ENCODE peak calls at places on chromosomes 5 and 9, in ten cellular contexts. One of them, this sample, is unnamed.
A peak's percentile ranks its signal among the peaks of the same experiment; 100 is the strongest.

GRCh38 chr5:119357815-119358559 is 2.2 kb downstream of the TNFAIP8 start:
- DNase-seq in Peyer's patch: no peak
- DNase-seq in 8988T: no peak
- DNase-seq in H4: no peak
- DNase-seq in left ventricle myocardium inferior: no peak
- DNase-seq in H9: no peak
- DNase-seq in NCI-H146: no peak
- DNase-seq in K562: no peak
- DNase-seq in stimulated activated CD4-positive, alpha-beta T cell treated with anti-CD3 and anti-CD28 coated beads, Interleukin-4, amount 100 ng/mL, for 24 hours: no peak
- DNase-seq in Daoy: no peak
- DNase-seq in this sample: no peak

GRCh38 chr5:71891856-71892255 is 172.8 kb downstream of the CARTPT start:
- DNase-seq in Peyer's patch: no peak
- DNase-seq in 8988T: no peak
- DNase-seq in H4: no peak
- DNase-seq in left ventricle myocardium inferior: peak; percentile 55
- DNase-seq in H9: peak; percentile 61
- DNase-seq in NCI-H146: no peak
- DNase-seq in K562: no peak
- DNase-seq in stimulated activated CD4-positive, alpha-beta T cell treated with anti-CD3 and anti-CD28 coated beads, Interleukin-4, amount 100 ng/mL, for 24 hours: no peak
- DNase-seq in Daoy: peak; percentile 15
- DNase-seq in this sample: no peak

GRCh38 chr9:120852240-120853018 is 9.7 kb upstream of the PSMD5 start:
- DNase-seq in Peyer's patch: no peak
- DNase-seq in 8988T: no peak
- DNase-seq in H4: no peak
- DNase-seq in left ventricle myocardium inferior: no peak
- DNase-seq in H9: no peak
- DNase-seq in NCI-H146: no peak
- DNase-seq in K562: no peak
- DNase-seq in stimulated activated CD4-positive, alpha-beta T cell treated with anti-CD3 and anti-CD28 coated beads, Interleukin-4, amount 100 ng/mL, for 24 hours: no peak
- DNase-seq in Daoy: no peak
- DNase-seq in this sample: no peak

GRCh38 chr9:71795097-71795807 is 26.9 kb upstream of the CEMIP2 start:
- DNase-seq in Peyer's patch: no peak
- DNase-seq in 8988T: no peak
- DNase-seq in H4: no peak
- DNase-seq in left ventricle myocardium inferior: no peak
- DNase-seq in H9: no peak
- DNase-seq in NCI-H146: no peak
- DNase-seq in K562: no peak
- DNase-seq in stimulated activated CD4-positive, alpha-beta T cell treated with anti-CD3 and anti-CD28 coated beads, Interleukin-4, amount 100 ng/mL, for 24 hours: no peak
- DNase-seq in Daoy: no peak
- DNase-seq in this sample: no peak

GRCh38 chr5:179225387-179225786 is 119.9 kb downstream of the ADAMTS2 start:
- DNase-seq in Peyer's patch: peak; percentile 26
- DNase-seq in 8988T: no peak
- DNase-seq in H4: no peak
- DNase-seq in left ventricle myocardium inferior: no peak
- DNase-seq in H9: peak; percentile 19
- DNase-seq in NCI-H146: no peak
- DNase-seq in K562: no peak
- DNase-seq in stimulated activated CD4-positive, alpha-beta T cell treated with anti-CD3 and anti-CD28 coated beads, Interleukin-4, amount 100 ng/mL, for 24 hours: no peak
- DNase-seq in Daoy: no peak
- DNase-seq in this sample: peak; percentile 55

GRCh38 chr5:173954671-173955605 is 34.0 kb upstream of the C5orf47 start:
- DNase-seq in Peyer's patch: no peak
- DNase-seq in 8988T: no peak
- DNase-seq in H4: no peak
- DNase-seq in left ventricle myocardium inferior: no peak
- DNase-seq in H9: no peak
- DNase-seq in NCI-H146: no peak
- DNase-seq in K562: no peak
- DNase-seq in stimulated activated CD4-positive, alpha-beta T cell treated with anti-CD3 and anti-CD28 coated beads, Interleukin-4, amount 100 ng/mL, for 24 hours: no peak
- DNase-seq in Daoy: no peak
- DNase-seq in this sample: no peak

GRCh38 chr5:116492016-116492623 is 82.5 kb downstream of the SEMA6A start:
- DNase-seq in Peyer's patch: no peak
- DNase-seq in 8988T: no peak
- DNase-seq in H4: peak; percentile 93
- DNase-seq in left ventricle myocardium inferior: no peak
- DNase-seq in H9: no peak
- DNase-seq in NCI-H146: no peak
- DNase-seq in K562: no peak
- DNase-seq in stimulated activated CD4-positive, alpha-beta T cell treated with anti-CD3 and anti-CD28 coated beads, Interleukin-4, amount 100 ng/mL, for 24 hours: no peak
- DNase-seq in Daoy: peak; percentile 88
- DNase-seq in this sample: no peak

GRCh38 chr5:116135344-116135743 is 50.5 kb downstream of the COMMD10 start:
- DNase-seq in Peyer's patch: no peak
- DNase-seq in 8988T: no peak
- DNase-seq in H4: no peak
- DNase-seq in left ventricle myocardium inferior: no peak
- DNase-seq in H9: no peak
- DNase-seq in NCI-H146: no peak
- DNase-seq in K562: no peak
- DNase-seq in stimulated activated CD4-positive, alpha-beta T cell treated with anti-CD3 and anti-CD28 coated beads, Interleukin-4, amount 100 ng/mL, for 24 hours: peak; percentile 16
- DNase-seq in Daoy: peak; percentile 12
- DNase-seq in this sample: no peak

GRCh38 chr9:80146466-80146865 is 574.7 kb downstream of the TLE4 start:
- DNase-seq in Peyer's patch: no peak
- DNase-seq in 8988T: no peak
- DNase-seq in H4: peak; percentile 9
- DNase-seq in left ventricle myocardium inferior: no peak
- DNase-seq in H9: no peak
- DNase-seq in NCI-H146: no peak
- DNase-seq in K562: no peak
- DNase-seq in stimulated activated CD4-positive, alpha-beta T cell treated with anti-CD3 and anti-CD28 coated beads, Interleukin-4, amount 100 ng/mL, for 24 hours: no peak
- DNase-seq in Daoy: no peak
- DNase-seq in this sample: no peak

GRCh38 chr9:29685531-29685930 is 2112.2 kb upstream of the C9orf72 start:
- DNase-seq in Peyer's patch: no peak
- DNase-seq in 8988T: no peak
- DNase-seq in H4: no peak
- DNase-seq in left ventricle myocardium inferior: no peak
- DNase-seq in H9: no peak
- DNase-seq in NCI-H146: no peak
- DNase-seq in K562: no peak
- DNase-seq in stimulated activated CD4-positive, alpha-beta T cell treated with anti-CD3 and anti-CD28 coated beads, Interleukin-4, amount 100 ng/mL, for 24 hours: no peak
- DNase-seq in Daoy: no peak
- DNase-seq in this sample: no peak

GRCh38 chr9:27792971-27793689 is 219.8 kb upstream of the C9orf72 start:
- DNase-seq in Peyer's patch: no peak
- DNase-seq in 8988T: no peak
- DNase-seq in H4: no peak
- DNase-seq in left ventricle myocardium inferior: no peak
- DNase-seq in H9: no peak
- DNase-seq in NCI-H146: no peak
- DNase-seq in K562: no peak
- DNase-seq in stimulated activated CD4-positive, alpha-beta T cell treated with anti-CD3 and anti-CD28 coated beads, Interleukin-4, amount 100 ng/mL, for 24 hours: no peak
- DNase-seq in Daoy: no peak
- DNase-seq in this sample: no peak

GRCh38 chr9:108273988-108274387 is 581.8 kb downstream of the ACTL7B start:
- DNase-seq in Peyer's patch: no peak
- DNase-seq in 8988T: no peak
- DNase-seq in H4: no peak
- DNase-seq in left ventricle myocardium inferior: no peak
- DNase-seq in H9: no peak
- DNase-seq in NCI-H146: peak; percentile 24
- DNase-seq in K562: no peak
- DNase-seq in stimulated activated CD4-positive, alpha-beta T cell treated with anti-CD3 and anti-CD28 coated beads, Interleukin-4, amount 100 ng/mL, for 24 hours: no peak
- DNase-seq in Daoy: no peak
- DNase-seq in this sample: no peak

GRCh38 chr9:136618578-136619547 is 43.9 kb upstream of the EGFL7 start:
- DNase-seq in Peyer's patch: peak; percentile 84
- DNase-seq in 8988T: no peak
- DNase-seq in H4: no peak
- DNase-seq in left ventricle myocardium inferior: peak; percentile 45
- DNase-seq in H9: no peak
- DNase-seq in NCI-H146: no peak
- DNase-seq in K562: no peak
- DNase-seq in stimulated activated CD4-positive, alpha-beta T cell treated with anti-CD3 and anti-CD28 coated beads, Interleukin-4, amount 100 ng/mL, for 24 hours: no peak
- DNase-seq in Daoy: no peak
- DNase-seq in this sample: no peak

GRCh38 chr5:675111-675875 is 17.9 kb downstream of the TPPP start:
- DNase-seq in Peyer's patch: no peak
- DNase-seq in 8988T: no peak
- DNase-seq in H4: no peak
- DNase-seq in left ventricle myocardium inferior: no peak
- DNase-seq in H9: peak; percentile 24
- DNase-seq in NCI-H146: no peak
- DNase-seq in K562: no peak
- DNase-seq in stimulated activated CD4-positive, alpha-beta T cell treated with anti-CD3 and anti-CD28 coated beads, Interleukin-4, amount 100 ng/mL, for 24 hours: no peak
- DNase-seq in Daoy: no peak
- DNase-seq in this sample: peak; percentile 46

GRCh38 chr5:60675286-60675685 is 24.7 kb downstream of the DEPDC1B start:
- DNase-seq in Peyer's patch: no peak
- DNase-seq in 8988T: no peak
- DNase-seq in H4: no peak
- DNase-seq in left ventricle myocardium inferior: no peak
- DNase-seq in H9: no peak
- DNase-seq in NCI-H146: no peak
- DNase-seq in K562: no peak
- DNase-seq in stimulated activated CD4-positive, alpha-beta T cell treated with anti-CD3 and anti-CD28 coated beads, Interleukin-4, amount 100 ng/mL, for 24 hours: no peak
- DNase-seq in Daoy: no peak
- DNase-seq in this sample: no peak

GRCh38 chr9:135335691-135336181 is 143.8 kb upstream of the PPP1R26 start:
- DNase-seq in Peyer's patch: no peak
- DNase-seq in 8988T: no peak
- DNase-seq in H4: no peak
- DNase-seq in left ventricle myocardium inferior: no peak
- DNase-seq in H9: peak; percentile 19
- DNase-seq in NCI-H146: no peak
- DNase-seq in K562: no peak
- DNase-seq in stimulated activated CD4-positive, alpha-beta T cell treated with anti-CD3 and anti-CD28 coated beads, Interleukin-4, amount 100 ng/mL, for 24 hours: no peak
- DNase-seq in Daoy: peak; percentile 1
- DNase-seq in this sample: peak; percentile 21

GRCh38 chr9:98811051-98811650 is 3.7 kb downstream of the GALNT12 start:
- DNase-seq in Peyer's patch: peak; percentile 10
- DNase-seq in 8988T: no peak
- DNase-seq in H4: no peak
- DNase-seq in left ventricle myocardium inferior: no peak
- DNase-seq in H9: no peak
- DNase-seq in NCI-H146: no peak
- DNase-seq in K562: no peak
- DNase-seq in stimulated activated CD4-positive, alpha-beta T cell treated with anti-CD3 and anti-CD28 coated beads, Interleukin-4, amount 100 ng/mL, for 24 hours: no peak
- DNase-seq in Daoy: peak; percentile 65
- DNase-seq in this sample: no peak

GRCh38 chr9:91519520-91520270 is 96.1 kb upstream of the NFIL3 start:
- DNase-seq in Peyer's patch: no peak
- DNase-seq in 8988T: no peak
- DNase-seq in H4: no peak
- DNase-seq in left ventricle myocardium inferior: no peak
- DNase-seq in H9: no peak
- DNase-seq in NCI-H146: no peak
- DNase-seq in K562: no peak
- DNase-seq in stimulated activated CD4-positive, alpha-beta T cell treated with anti-CD3 and anti-CD28 coated beads, Interleukin-4, amount 100 ng/mL, for 24 hours: no peak
- DNase-seq in Daoy: no peak
- DNase-seq in this sample: no peak

GRCh38 chr9:127187231-127187956 is 65.0 kb upstream of the ANGPTL2 start:
- DNase-seq in Peyer's patch: peak; percentile 69
- DNase-seq in 8988T: no peak
- DNase-seq in H4: peak; percentile 95
- DNase-seq in left ventricle myocardium inferior: peak; percentile 54
- DNase-seq in H9: no peak
- DNase-seq in NCI-H146: no peak
- DNase-seq in K562: peak; percentile 65
- DNase-seq in stimulated activated CD4-positive, alpha-beta T cell treated with anti-CD3 and anti-CD28 coated beads, Interleukin-4, amount 100 ng/mL, for 24 hours: no peak
- DNase-seq in Daoy: peak; percentile 96
- DNase-seq in this sample: peak; percentile 80

GRCh38 chr5:115818821-115819220 is 2.4 kb upstream of the CDO1 start:
- DNase-seq in Peyer's patch: no peak
- DNase-seq in 8988T: no peak
- DNase-seq in H4: no peak
- DNase-seq in left ventricle myocardium inferior: no peak
- DNase-seq in H9: no peak
- DNase-seq in NCI-H146: peak; percentile 75
- DNase-seq in K562: no peak
- DNase-seq in stimulated activated CD4-positive, alpha-beta T cell treated with anti-CD3 and anti-CD28 coated beads, Interleukin-4, amount 100 ng/mL, for 24 hours: no peak
- DNase-seq in Daoy: no peak
- DNase-seq in this sample: no peak

GRCh38 chr9:100911273-100911672 is 117.3 kb upstream of the PLPPR1 start:
- DNase-seq in Peyer's patch: no peak
- DNase-seq in 8988T: no peak
- DNase-seq in H4: no peak
- DNase-seq in left ventricle myocardium inferior: no peak
- DNase-seq in H9: no peak
- DNase-seq in NCI-H146: peak; percentile 56
- DNase-seq in K562: no peak
- DNase-seq in stimulated activated CD4-positive, alpha-beta T cell treated with anti-CD3 and anti-CD28 coated beads, Interleukin-4, amount 100 ng/mL, for 24 hours: no peak
- DNase-seq in Daoy: no peak
- DNase-seq in this sample: no peak

GRCh38 chr5:60649288-60649917 is 50.6 kb downstream of the DEPDC1B start:
- DNase-seq in Peyer's patch: no peak
- DNase-seq in 8988T: no peak
- DNase-seq in H4: peak; percentile 29
- DNase-seq in left ventricle myocardium inferior: no peak
- DNase-seq in H9: no peak
- DNase-seq in NCI-H146: peak; percentile 10
- DNase-seq in K562: peak; percentile 18
- DNase-seq in stimulated activated CD4-positive, alpha-beta T cell treated with anti-CD3 and anti-CD28 coated beads, Interleukin-4, amount 100 ng/mL, for 24 hours: no peak
- DNase-seq in Daoy: no peak
- DNase-seq in this sample: no peak

GRCh38 chr5:34587355-34588241 is 68.5 kb upstream of the RAI14 start:
- DNase-seq in Peyer's patch: no peak
- DNase-seq in 8988T: no peak
- DNase-seq in H4: peak; percentile 43
- DNase-seq in left ventricle myocardium inferior: no peak
- DNase-seq in H9: no peak
- DNase-seq in NCI-H146: peak; percentile 3
- DNase-seq in K562: peak; percentile 60
- DNase-seq in stimulated activated CD4-positive, alpha-beta T cell treated with anti-CD3 and anti-CD28 coated beads, Interleukin-4, amount 100 ng/mL, for 24 hours: no peak
- DNase-seq in Daoy: peak; percentile 46
- DNase-seq in this sample: no peak

GRCh38 chr5:33650911-33651310 is 210.1 kb downstream of the TARS1 start:
- DNase-seq in Peyer's patch: no peak
- DNase-seq in 8988T: no peak
- DNase-seq in H4: no peak
- DNase-seq in left ventricle myocardium inferior: no peak
- DNase-seq in H9: no peak
- DNase-seq in NCI-H146: no peak
- DNase-seq in K562: no peak
- DNase-seq in stimulated activated CD4-positive, alpha-beta T cell treated with anti-CD3 and anti-CD28 coated beads, Interleukin-4, amount 100 ng/mL, for 24 hours: no peak
- DNase-seq in Daoy: no peak
- DNase-seq in this sample: no peak

GRCh38 chr5:175712681-175713085 is 54.8 kb downstream of the HRH2 start:
- DNase-seq in Peyer's patch: peak; percentile 28
- DNase-seq in 8988T: no peak
- DNase-seq in H4: no peak
- DNase-seq in left ventricle myocardium inferior: no peak
- DNase-seq in H9: no peak
- DNase-seq in NCI-H146: no peak
- DNase-seq in K562: no peak
- DNase-seq in stimulated activated CD4-positive, alpha-beta T cell treated with anti-CD3 and anti-CD28 coated beads, Interleukin-4, amount 100 ng/mL, for 24 hours: no peak
- DNase-seq in Daoy: no peak
- DNase-seq in this sample: peak; percentile 43

GRCh38 chr9:68546596-68547390 is 6.1 kb upstream of the TMEM252 start:
- DNase-seq in Peyer's patch: peak; percentile 53
- DNase-seq in 8988T: no peak
- DNase-seq in H4: no peak
- DNase-seq in left ventricle myocardium inferior: no peak
- DNase-seq in H9: no peak
- DNase-seq in NCI-H146: no peak
- DNase-seq in K562: no peak
- DNase-seq in stimulated activated CD4-positive, alpha-beta T cell treated with anti-CD3 and anti-CD28 coated beads, Interleukin-4, amount 100 ng/mL, for 24 hours: no peak
- DNase-seq in Daoy: no peak
- DNase-seq in this sample: no peak

GRCh38 chr5:69498384-69498783 is 5.8 kb downstream of the OCLN start:
- DNase-seq in Peyer's patch: no peak
- DNase-seq in 8988T: no peak
- DNase-seq in H4: peak; percentile 38
- DNase-seq in left ventricle myocardium inferior: no peak
- DNase-seq in H9: no peak
- DNase-seq in NCI-H146: no peak
- DNase-seq in K562: no peak
- DNase-seq in stimulated activated CD4-positive, alpha-beta T cell treated with anti-CD3 and anti-CD28 coated beads, Interleukin-4, amount 100 ng/mL, for 24 hours: no peak
- DNase-seq in Daoy: peak; percentile 77
- DNase-seq in this sample: no peak

GRCh38 chr9:87193925-87194380 is 246.6 kb upstream of the GAS1 start:
- DNase-seq in Peyer's patch: no peak
- DNase-seq in 8988T: no peak
- DNase-seq in H4: peak; percentile 88
- DNase-seq in left ventricle myocardium inferior: no peak
- DNase-seq in H9: no peak
- DNase-seq in NCI-H146: no peak
- DNase-seq in K562: no peak
- DNase-seq in stimulated activated CD4-positive, alpha-beta T cell treated with anti-CD3 and anti-CD28 coated beads, Interleukin-4, amount 100 ng/mL, for 24 hours: no peak
- DNase-seq in Daoy: peak; percentile 89
- DNase-seq in this sample: no peak

This sample was measured in sciatic nerve.